ENCODE peak calls at places on chromosomes 12 and 14, in five cellular contexts. M, Y, F, X and T are unnamed samples.

GRCh38 chr12:73678335-73678734 is 859.3 kb upstream of the ATXN7L3B start:
- DNase-seq in F (no peak), Y (no peak), X (no peak), M (no peak), T (no peak)

GRCh38 chr12:113439606-113440030 is 17.4 kb downstream of the SDSL start:
- DNase-seq in X (peak), Y (peak), M (no peak), F (peak), T (no peak)

GRCh38 chr12:113855998-113856397 is 110.1 kb downstream of the RBM19 start:
- DNase-seq in X (no peak), F (no peak), Y (no peak), M (no peak), T (no peak)

GRCh38 chr14:32564591-32564990 is 235.5 kb downstream of the AKAP6 start:
- DNase-seq in Y (no peak), M (no peak), X (no peak), F (peak), T (no peak)

GRCh38 chr12:119512772-119513497 is 80.6 kb upstream of the TMEM233 start:
- DNase-seq in M (no peak), F (peak), X (no peak), Y (no peak), T (no peak)

GRCh38 chr14:63840981-63841380 is 11.8 kb upstream of the SYNE2 start:
- DNase-seq in Y (no peak), F (no peak), M (peak), X (peak), T (no peak)

GRCh38 chr12:75813066-75813465 is 218.5 kb downstream of the PHLDA1 start:
- DNase-seq in Y (no peak), F (no peak), M (no peak), X (no peak), T (no peak)

GRCh38 chr14:61065671-61066070 is 84.6 kb downstream of the SLC38A6 start:
- DNase-seq in X (no peak), F (no peak), Y (no peak), M (no peak), T (no peak)

GRCh38 chr12:50283924-50284236 is 560 bp upstream of the LIMA1 start:
- DNase-seq in Y (no peak), F (peak), X (no peak), M (no peak), T (no peak)

GRCh38 chr12:25994901-25995625 is 36.6 kb downstream of the RASSF8 start:
- DNase-seq in X (no peak), Y (no peak), M (no peak), F (peak), T (no peak)

GRCh38 chr12:9699898-9700605 is 30.5 kb downstream of the CLEC2D start:
- DNase-seq in Y (no peak), F (no peak), M (no peak), X (no peak), T (no peak)

GRCh38 chr12:127516467-127516866 is 750.5 kb upstream of the TMEM132C start:
- DNase-seq in M (no peak), F (peak), X (no peak), Y (no peak), T (no peak)